ENCODE peak calls at places on chromosomes 12 and 14, in five cellular contexts. One of them, this sample, is unnamed.

GRCh38 chr12:46963977-46964376 is 115.4 kb upstream of the PCED1B start:
- ATAC-seq in upper lobe of right lung: peak; percentile 64
- ATAC-seq in activated B cell treated with CpG ODN at 0.5 μM for 24 hours: no peak
- ATAC-seq in heart left ventricle: peak; percentile 71
- ATAC-seq in activated naive CD8-positive, alpha-beta T cell treated with anti-CD3 and anti-CD28 coated beads, Interleukin-2, amount 50 U/mL, for 24 hours: no peak
- ATAC-seq in this sample: peak; percentile 86

GRCh38 chr12:79174656-79175055 is 310.1 kb downstream of the SYT1 start:
- ATAC-seq in activated B cell treated with CpG ODN at 0.5 μM for 24 hours: no peak
- ATAC-seq in upper lobe of right lung: peak; percentile 50
- ATAC-seq in activated naive CD8-positive, alpha-beta T cell treated with anti-CD3 and anti-CD28 coated beads, Interleukin-2, amount 50 U/mL, for 24 hours: no peak
- ATAC-seq in heart left ventricle: no peak
- ATAC-seq in this sample: no peak

GRCh38 chr12:62899568-62900390 is 35.2 kb downstream of the PPM1H start:
- ATAC-seq in upper lobe of right lung: no peak
- ATAC-seq in heart left ventricle: no peak
- ATAC-seq in activated B cell treated with CpG ODN at 0.5 μM for 24 hours: no peak
- ATAC-seq in activated naive CD8-positive, alpha-beta T cell treated with anti-CD3 and anti-CD28 coated beads, Interleukin-2, amount 50 U/mL, for 24 hours: no peak
- ATAC-seq in this sample: no peak

GRCh38 chr12:109981311-109981710 is 14.9 kb downstream of the GIT2 start:
- ATAC-seq in upper lobe of right lung: no peak
- ATAC-seq in activated naive CD8-positive, alpha-beta T cell treated with anti-CD3 and anti-CD28 coated beads, Interleukin-2, amount 50 U/mL, for 24 hours: peak; percentile 97
- ATAC-seq in activated B cell treated with CpG ODN at 0.5 μM for 24 hours: no peak
- ATAC-seq in heart left ventricle: no peak
- ATAC-seq in this sample: no peak

GRCh38 chr14:24060984-24061913 is 9.4 kb downstream of the CARMIL3 start:
- ATAC-seq in upper lobe of right lung: no peak
- ATAC-seq in activated B cell treated with CpG ODN at 0.5 μM for 24 hours: no peak
- ATAC-seq in heart left ventricle: no peak
- ATAC-seq in activated naive CD8-positive, alpha-beta T cell treated with anti-CD3 and anti-CD28 coated beads, Interleukin-2, amount 50 U/mL, for 24 hours: no peak
- ATAC-seq in this sample: no peak

GRCh38 chr12:25280082-25280481 is 29.4 kb upstream of the KRAS start:
- ATAC-seq in heart left ventricle: no peak
- ATAC-seq in activated naive CD8-positive, alpha-beta T cell treated with anti-CD3 and anti-CD28 coated beads, Interleukin-2, amount 50 U/mL, for 24 hours: no peak
- ATAC-seq in activated B cell treated with CpG ODN at 0.5 μM for 24 hours: no peak
- ATAC-seq in upper lobe of right lung: no peak
- ATAC-seq in this sample: no peak

GRCh38 chr12:25785164-25785563 is 173.3 kb upstream of the RASSF8 start:
- ATAC-seq in heart left ventricle: no peak
- ATAC-seq in activated B cell treated with CpG ODN at 0.5 μM for 24 hours: no peak
- ATAC-seq in activated naive CD8-positive, alpha-beta T cell treated with anti-CD3 and anti-CD28 coated beads, Interleukin-2, amount 50 U/mL, for 24 hours: no peak
- ATAC-seq in upper lobe of right lung: peak; percentile 55
- ATAC-seq in this sample: no peak

GRCh38 chr14:24114536-24115450 is at the start of the genes DCAF11 and NRL:
- ATAC-seq in heart left ventricle: peak; percentile 93
- ATAC-seq in activated B cell treated with CpG ODN at 0.5 μM for 24 hours: peak; percentile 83
- ATAC-seq in upper lobe of right lung: peak; percentile 93
- ATAC-seq in activated naive CD8-positive, alpha-beta T cell treated with anti-CD3 and anti-CD28 coated beads, Interleukin-2, amount 50 U/mL, for 24 hours: peak; percentile 92
- ATAC-seq in this sample: peak; percentile 96

GRCh38 chr14:32932921-32933622 is 5.6 kb upstream of the NPAS3 start:
- ATAC-seq in activated naive CD8-positive, alpha-beta T cell treated with anti-CD3 and anti-CD28 coated beads, Interleukin-2, amount 50 U/mL, for 24 hours: no peak
- ATAC-seq in heart left ventricle: peak; percentile 14
- ATAC-seq in activated B cell treated with CpG ODN at 0.5 μM for 24 hours: no peak
- ATAC-seq in upper lobe of right lung: peak; percentile 27
- ATAC-seq in this sample: no peak

GRCh38 chr12:88960213-88960878 is 380.1 kb upstream of the KITLG start:
- ATAC-seq in activated naive CD8-positive, alpha-beta T cell treated with anti-CD3 and anti-CD28 coated beads, Interleukin-2, amount 50 U/mL, for 24 hours: no peak
- ATAC-seq in heart left ventricle: peak; percentile 85
- ATAC-seq in upper lobe of right lung: no peak
- ATAC-seq in activated B cell treated with CpG ODN at 0.5 μM for 24 hours: no peak
- ATAC-seq in this sample: no peak

GRCh38 chr14:90336401-90336800 is 4.7 kb upstream of the NRDE2 start:
- ATAC-seq in upper lobe of right lung: no peak
- ATAC-seq in heart left ventricle: no peak
- ATAC-seq in activated naive CD8-positive, alpha-beta T cell treated with anti-CD3 and anti-CD28 coated beads, Interleukin-2, amount 50 U/mL, for 24 hours: no peak
- ATAC-seq in activated B cell treated with CpG ODN at 0.5 μM for 24 hours: no peak
- ATAC-seq in this sample: no peak

GRCh38 chr14:100765991-100766390 is 39.3 kb downstream of the DLK1 start:
- ATAC-seq in upper lobe of right lung: no peak
- ATAC-seq in activated naive CD8-positive, alpha-beta T cell treated with anti-CD3 and anti-CD28 coated beads, Interleukin-2, amount 50 U/mL, for 24 hours: no peak
- ATAC-seq in heart left ventricle: no peak
- ATAC-seq in activated B cell treated with CpG ODN at 0.5 μM for 24 hours: no peak
- ATAC-seq in this sample: no peak

GRCh38 chr12:89395712-89396111 is 43.4 kb upstream of the DUSP6 start:
- ATAC-seq in activated naive CD8-positive, alpha-beta T cell treated with anti-CD3 and anti-CD28 coated beads, Interleukin-2, amount 50 U/mL, for 24 hours: no peak
- ATAC-seq in upper lobe of right lung: no peak
- ATAC-seq in heart left ventricle: no peak
- ATAC-seq in activated B cell treated with CpG ODN at 0.5 μM for 24 hours: no peak
- ATAC-seq in this sample: no peak

GRCh38 chr12:131093971-131094830 is 140.5 kb downstream of the ADGRD1 start:
- ATAC-seq in heart left ventricle: no peak
- ATAC-seq in upper lobe of right lung: no peak
- ATAC-seq in activated B cell treated with CpG ODN at 0.5 μM for 24 hours: no peak
- ATAC-seq in activated naive CD8-positive, alpha-beta T cell treated with anti-CD3 and anti-CD28 coated beads, Interleukin-2, amount 50 U/mL, for 24 hours: no peak
- ATAC-seq in this sample: no peak

GRCh38 chr12:56299308-56299852 is 750 bp downstream of the CS start:
- ATAC-seq in heart left ventricle: no peak
- ATAC-seq in activated naive CD8-positive, alpha-beta T cell treated with anti-CD3 and anti-CD28 coated beads, Interleukin-2, amount 50 U/mL, for 24 hours: peak; percentile 7
- ATAC-seq in upper lobe of right lung: no peak
- ATAC-seq in activated B cell treated with CpG ODN at 0.5 μM for 24 hours: no peak
- ATAC-seq in this sample: peak; percentile 44

GRCh38 chr14:21191261-21191808 is 35.5 kb upstream of the OR5AU1 start:
- ATAC-seq in activated naive CD8-positive, alpha-beta T cell treated with anti-CD3 and anti-CD28 coated beads, Interleukin-2, amount 50 U/mL, for 24 hours: no peak
- ATAC-seq in heart left ventricle: no peak
- ATAC-seq in upper lobe of right lung: no peak
- ATAC-seq in activated B cell treated with CpG ODN at 0.5 μM for 24 hours: no peak
- ATAC-seq in this sample: no peak

This sample was measured in esophagus mucosa.